ENCODE peak calls at places on chromosome 6, in nine cellular contexts. R, P, T, X, O, Z, M, W and I are unnamed samples.

GRCh38 chr6:32703347-32703746 is 36.9 kb upstream of the HLA-DQB1 start:
- DNase-seq in R (no peak), P (no peak), T (no peak), X (no peak), O (no peak), Z (no peak), M (no peak), W (no peak), I (no peak)

GRCh38 chr6:36130672-36131516 is 581 bp downstream of the MAPK13 start:
- DNase-seq in R (peak), P (peak), T (no peak), X (no peak), O (peak), Z (peak), M (peak), W (no peak), I (peak)

GRCh38 chr6:163339466-163339865 is 75.1 kb upstream of the QKI start:
- DNase-seq in R (no peak), P (no peak), T (no peak), X (no peak), O (no peak), Z (no peak), M (no peak), W (no peak), I (no peak)

GRCh38 chr6:9646346-9647042 is 768.4 kb downstream of the TFAP2A start:
- DNase-seq in R (no peak), P (no peak), T (peak), X (peak), O (no peak), Z (no peak), M (no peak), W (no peak), I (no peak)

GRCh38 chr6:68743099-68743498 is 108.0 kb downstream of the ADGRB3 start:
- DNase-seq in R (no peak), P (no peak), T (no peak), X (no peak), O (no peak), Z (no peak), M (no peak), W (no peak), I (no peak)

GRCh38 chr6:132053523-132053922 is 102.4 kb upstream of the CCN2 start:
- DNase-seq in R (no peak), P (no peak), T (no peak), X (no peak), O (no peak), Z (no peak), M (no peak), W (no peak), I (no peak)

GRCh38 chr6:17703256-17703694 is 3.5 kb downstream of the NUP153 start:
- DNase-seq in R (no peak), P (no peak), T (peak), X (peak), O (no peak), Z (no peak), M (no peak), W (no peak), I (no peak)

GRCh38 chr6:97151611-97152010 is 131.4 kb downstream of the MMS22L start:
- DNase-seq in R (no peak), P (no peak), T (no peak), X (no peak), O (no peak), Z (no peak), M (no peak), W (no peak), I (no peak)

GRCh38 chr6:82568290-82568993 is 204.8 kb downstream of the TPBG start:
- DNase-seq in R (no peak), P (no peak), T (no peak), X (peak), O (no peak), Z (no peak), M (no peak), W (no peak), I (peak)

GRCh38 chr6:79841577-79842381 is 105.6 kb downstream of the ELOVL4 start:
- DNase-seq in R (no peak), P (no peak), T (no peak), X (no peak), O (no peak), Z (no peak), M (no peak), W (no peak), I (no peak)

GRCh38 chr6:138869343-138869742 is 73.5 kb downstream of the ECT2L start:
- DNase-seq in R (no peak), P (no peak), T (no peak), X (no peak), O (no peak), Z (no peak), M (no peak), W (no peak), I (no peak)

GRCh38 chr6:81265106-81265505 is 487.4 kb downstream of the TENT5A start:
- DNase-seq in R (no peak), P (peak), T (no peak), X (no peak), O (no peak), Z (no peak), M (no peak), W (no peak), I (no peak)

GRCh38 chr6:455006-455585 is 63.5 kb downstream of the IRF4 start:
- DNase-seq in R (no peak), P (no peak), T (no peak), X (no peak), O (no peak), Z (no peak), M (no peak), W (no peak), I (no peak)

GRCh38 chr6:84107495-84107894 is 73.9 kb downstream of the MRAP2 start:
- DNase-seq in R (no peak), P (no peak), T (no peak), X (no peak), O (no peak), Z (no peak), M (no peak), W (no peak), I (no peak)

GRCh38 chr6:148342146-148343027 is at the start of gene SASH1:
- DNase-seq in R (peak), P (peak), T (peak), X (peak), O (peak), Z (peak), M (peak), W (peak), I (peak)

GRCh38 chr6:25889877-25890853 is 16.1 kb upstream of the SLC17A3 start:
- DNase-seq in R (no peak), P (no peak), T (peak), X (no peak), O (peak), Z (no peak), M (peak), W (no peak), I (no peak)

GRCh38 chr6:157867155-157867559 is 44.1 kb downstream of the SNX9 start:
- DNase-seq in R (no peak), P (no peak), T (peak), X (no peak), O (no peak), Z (no peak), M (no peak), W (no peak), I (no peak)

GRCh38 chr6:150720774-150721233 is 121.1 kb downstream of the PLEKHG1 start:
- DNase-seq in R (no peak), P (no peak), T (no peak), X (no peak), O (peak), Z (no peak), M (no peak), W (no peak), I (no peak)

GRCh38 chr6:88013554-88013953 is 34.1 kb upstream of the SPACA1 start:
- DNase-seq in R (no peak), P (no peak), T (no peak), X (no peak), O (no peak), Z (no peak), M (no peak), W (no peak), I (no peak)

GRCh38 chr6:157724138-157724537 is 98.9 kb upstream of the SNX9 start:
- DNase-seq in R (no peak), P (no peak), T (no peak), X (no peak), O (no peak), Z (no peak), M (no peak), W (no peak), I (no peak)

GRCh38 chr6:76706566-76706965 is 634.1 kb upstream of the IMPG1 start:
- DNase-seq in R (no peak), P (no peak), T (no peak), X (no peak), O (no peak), Z (no peak), M (no peak), W (no peak), I (no peak)

GRCh38 chr6:116483616-116484015 is 22.4 kb downstream of the CALHM6 start:
- DNase-seq in R (no peak), P (no peak), T (no peak), X (no peak), O (no peak), Z (no peak), M (no peak), W (no peak), I (no peak)

GRCh38 chr6:165937564-165938358 is 229.9 kb downstream of the TBXT start:
- DNase-seq in R (no peak), P (no peak), T (no peak), X (no peak), O (no peak), Z (no peak), M (no peak), W (no peak), I (no peak)
- TF ChIP-seq POLR2AphosphoS5 in R (no peak), P (peak), T (no peak), X (no peak), O (no peak), Z (no peak), M (no peak), W (no peak), I (no peak)

GRCh38 chr6:15447546-15448232 is 201.8 kb downstream of the JARID2 start:
- DNase-seq in R (no peak), P (no peak), T (no peak), X (no peak), O (no peak), Z (no peak), M (no peak), W (no peak), I (no peak)

GRCh38 chr6:15451738-15452137 is 205.9 kb downstream of the JARID2 start:
- DNase-seq in R (no peak), P (no peak), T (no peak), X (no peak), O (no peak), Z (no peak), M (no peak), W (no peak), I (no peak)

GRCh38 chr6:15444881-15445280 is 199.0 kb downstream of the JARID2 start:
- DNase-seq in R (no peak), P (no peak), T (no peak), X (no peak), O (peak), Z (no peak), M (no peak), W (no peak), I (no peak)

GRCh38 chr6:15452182-15452941 is 206.5 kb downstream of the JARID2 start:
- DNase-seq in R (no peak), P (no peak), T (no peak), X (no peak), O (no peak), Z (no peak), M (no peak), W (no peak), I (no peak)

DNA sequence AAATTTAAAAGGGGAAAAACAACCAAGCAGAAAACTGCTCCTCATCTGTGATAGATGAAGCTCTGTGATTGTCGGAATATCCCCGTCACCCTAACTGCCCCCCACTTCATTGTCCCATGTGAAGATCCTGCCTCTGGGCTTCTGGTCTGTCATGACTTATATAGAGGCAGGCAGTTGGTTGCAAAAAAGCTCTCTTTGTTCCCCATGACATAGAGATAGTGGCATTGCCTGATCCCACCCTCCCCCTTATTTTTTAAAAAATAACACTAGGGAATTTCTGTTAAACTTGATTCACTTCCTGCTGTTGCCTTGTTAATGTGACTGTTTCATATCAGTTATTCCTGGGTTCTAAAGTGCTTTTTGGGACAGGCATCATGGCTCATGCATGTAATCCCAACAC is 203.1 kb downstream of the JARID2 start:
- DNase-seq in R (no peak), P (no peak), T (no peak), X (no peak), O (no peak), Z (no peak), M (no peak), W (no peak), I (no peak)
- H3K27ac ChIP-seq in R (no peak), P (no peak), T (no peak), X (no peak), O (no peak), Z (no peak), M (no peak), W (no peak), I (no peak)

GRCh38 chr6:56540950-56541600 is 101.6 kb downstream of the DST start:
- DNase-seq in R (no peak), P (no peak), T (peak), X (no peak), O (no peak), Z (no peak), M (no peak), W (no peak), I (no peak)

GRCh38 chr6:56538851-56539250 is 103.8 kb downstream of the DST start:
- DNase-seq in R (no peak), P (no peak), T (no peak), X (no peak), O (no peak), Z (no peak), M (no peak), W (no peak), I (no peak)

GRCh38 chr6:56539503-56540105 is 103.1 kb downstream of the DST start:
- DNase-seq in R (no peak), P (no peak), T (peak), X (no peak), O (no peak), Z (no peak), M (no peak), W (no peak), I (no peak)

GRCh38 chr6:56541736-56542366 is 100.8 kb downstream of the DST start:
- DNase-seq in R (no peak), P (no peak), T (no peak), X (no peak), O (no peak), Z (no peak), M (no peak), W (no peak), I (no peak)

DNA sequence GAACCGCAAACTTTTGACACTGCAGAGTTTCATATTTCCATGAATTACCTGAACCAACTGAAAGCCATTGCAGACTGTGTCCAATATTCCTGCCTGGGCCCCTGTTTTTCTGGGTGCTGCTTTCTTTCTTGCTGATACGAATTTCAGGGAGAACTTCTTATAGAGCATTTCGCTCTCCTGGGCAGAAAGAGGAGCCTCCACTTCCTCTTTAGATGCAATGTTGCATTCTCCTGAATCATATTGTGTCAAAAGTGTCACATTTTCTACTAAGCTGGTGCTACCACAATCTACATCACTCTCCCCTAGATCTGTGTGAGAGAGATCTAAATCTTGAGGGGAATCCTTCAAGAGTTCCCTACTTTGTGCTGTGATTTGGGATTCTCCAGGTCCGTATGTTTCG is 102.5 kb downstream of the DST start:
- DNase-seq in R (no peak), P (no peak), T (no peak), X (no peak), O (no peak), Z (no peak), M (no peak), W (no peak), I (no peak)
- TF ChIP-seq POLR2A in R (no peak), P (no peak), T (no peak), X (no peak), O (no peak), Z (no peak), M (no peak), W (no peak), I (no peak)

DNA sequence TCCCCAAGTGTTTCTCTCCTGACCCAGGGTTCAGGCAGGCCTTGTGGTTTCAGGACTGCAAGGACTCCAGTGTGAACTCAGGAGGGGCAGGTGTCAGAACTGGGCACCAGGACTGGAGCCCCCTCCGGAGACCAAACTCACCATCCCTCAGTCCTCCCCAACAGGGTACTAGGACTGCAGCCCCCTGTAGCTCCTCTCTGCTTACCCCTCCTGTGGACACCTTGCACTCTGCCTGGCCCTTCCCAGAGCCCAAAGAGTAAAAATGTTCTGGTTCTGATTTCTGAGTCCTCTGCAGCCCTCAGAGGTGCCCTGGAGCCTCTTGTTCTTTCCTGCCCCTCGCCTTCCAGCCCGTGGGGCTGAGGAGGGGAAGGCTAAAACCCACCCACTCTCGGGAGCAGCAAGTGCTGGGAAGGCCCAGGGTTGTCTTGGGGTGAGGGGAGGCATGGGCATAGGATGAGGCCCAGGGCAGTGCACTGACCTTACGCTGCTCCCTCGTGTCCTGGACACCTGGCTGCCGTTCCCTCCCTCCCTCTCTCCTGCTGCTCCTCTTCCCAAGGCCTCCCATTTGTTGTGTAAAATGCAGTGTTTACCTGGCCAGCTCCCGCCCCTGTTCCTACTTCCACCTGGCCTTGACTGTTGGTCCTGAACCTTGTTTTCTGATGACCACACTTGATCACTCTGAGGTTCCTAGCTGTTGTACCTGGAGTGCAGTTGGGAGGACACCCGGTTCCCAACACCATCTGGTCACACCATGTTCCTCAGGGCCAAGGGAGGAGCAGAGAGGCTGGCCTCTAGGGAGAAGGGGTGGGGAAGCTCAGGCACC is 9.9 kb downstream of the CNPY3 start:
- DNase-seq in R (no peak), P (no peak), T (no peak), X (no peak), O (no peak), Z (no peak), M (no peak), W (no peak), I (no peak)
- TF ChIP-seq POLR2AphosphoS5 in R (peak), P (no peak), T (no peak), X (no peak), O (no peak), Z (no peak), M (no peak), W (no peak), I (no peak)

GRCh38 chr6:90458353-90459224 is 128.3 kb downstream of the MAP3K7 start:
- DNase-seq in R (no peak), P (no peak), T (no peak), X (no peak), O (no peak), Z (no peak), M (no peak), W (no peak), I (no peak)
- H3K27ac ChIP-seq in R (no peak), P (no peak), T (no peak), X (no peak), O (no peak), Z (no peak), M (no peak), W (no peak), I (no peak)